ENCODE peak calls at places on chromosomes 1 and 21, in seven cellular contexts. One of them, this sample, is unnamed.

GRCh38 chr1:91804546-91805023 is 81.4 kb downstream of the TGFBR3 start:
- DNase-seq in fibroblast of the aortic adventitia: no peak
- DNase-seq in suprapubic skin: no peak
- DNase-seq in esophagus muscularis mucosa: no peak
- DNase-seq in ovary: no peak
- DNase-seq in CD4-positive, alpha-beta T cell: peak
- DNase-seq in cardiac muscle cell: no peak
- DNase-seq in this sample: peak

GRCh38 chr1:85577421-85578320 is 2.9 kb upstream of the CCN1 start:
- DNase-seq in cardiac muscle cell: peak
- DNase-seq in CD4-positive, alpha-beta T cell: no peak
- DNase-seq in fibroblast of the aortic adventitia: no peak
- DNase-seq in esophagus muscularis mucosa: peak
- DNase-seq in suprapubic skin: no peak
- DNase-seq in ovary: peak
- DNase-seq in this sample: no peak

GRCh38 chr21:15826147-15826780 is 96.5 kb downstream of the USP25 start:
- DNase-seq in ovary: no peak
- DNase-seq in CD4-positive, alpha-beta T cell: no peak
- DNase-seq in fibroblast of the aortic adventitia: peak
- DNase-seq in suprapubic skin: no peak
- DNase-seq in cardiac muscle cell: peak
- DNase-seq in esophagus muscularis mucosa: no peak
- DNase-seq in this sample: no peak

GRCh38 chr1:21278208-21278861 is 11.9 kb downstream of the ECE1 start:
- DNase-seq in ovary: no peak
- DNase-seq in suprapubic skin: no peak
- DNase-seq in CD4-positive, alpha-beta T cell: no peak
- DNase-seq in cardiac muscle cell: no peak
- DNase-seq in fibroblast of the aortic adventitia: peak
- DNase-seq in esophagus muscularis mucosa: no peak
- DNase-seq in this sample: no peak

GRCh38 chr1:157369808-157370521 is 182.3 kb downstream of the FCRL5 start:
- DNase-seq in suprapubic skin: no peak
- DNase-seq in CD4-positive, alpha-beta T cell: no peak
- DNase-seq in ovary: no peak
- DNase-seq in fibroblast of the aortic adventitia: peak
- DNase-seq in esophagus muscularis mucosa: peak
- DNase-seq in cardiac muscle cell: peak
- DNase-seq in this sample: no peak

GRCh38 chr1:68111804-68112436 is 61.5 kb upstream of the DIRAS3 start:
- DNase-seq in ovary: peak
- DNase-seq in fibroblast of the aortic adventitia: peak
- DNase-seq in CD4-positive, alpha-beta T cell: no peak
- DNase-seq in suprapubic skin: no peak
- DNase-seq in cardiac muscle cell: peak
- DNase-seq in esophagus muscularis mucosa: peak
- DNase-seq in this sample: no peak

GRCh38 chr1:85623061-85623471 is 42.5 kb downstream of the CCN1 start:
- DNase-seq in CD4-positive, alpha-beta T cell: no peak
- DNase-seq in suprapubic skin: no peak
- DNase-seq in esophagus muscularis mucosa: no peak
- DNase-seq in fibroblast of the aortic adventitia: peak
- DNase-seq in ovary: no peak
- DNase-seq in cardiac muscle cell: no peak
- DNase-seq in this sample: no peak

GRCh38 chr1:204350857-204351573 is 8.7 kb downstream of the PLEKHA6 start:
- DNase-seq in esophagus muscularis mucosa: no peak
- DNase-seq in cardiac muscle cell: peak
- DNase-seq in suprapubic skin: no peak
- DNase-seq in ovary: peak
- DNase-seq in fibroblast of the aortic adventitia: peak
- DNase-seq in CD4-positive, alpha-beta T cell: no peak
- DNase-seq in this sample: no peak

GRCh38 chr1:180821970-180822369 is 90.7 kb upstream of the KIAA1614 start:
- DNase-seq in CD4-positive, alpha-beta T cell: no peak
- DNase-seq in ovary: no peak
- DNase-seq in esophagus muscularis mucosa: no peak
- DNase-seq in cardiac muscle cell: peak
- DNase-seq in suprapubic skin: no peak
- DNase-seq in fibroblast of the aortic adventitia: no peak
- DNase-seq in this sample: no peak

GRCh38 chr1:58786184-58786926 is 2.5 kb upstream of the JUN start:
- DNase-seq in esophagus muscularis mucosa: no peak
- DNase-seq in fibroblast of the aortic adventitia: peak
- DNase-seq in suprapubic skin: no peak
- DNase-seq in ovary: no peak
- DNase-seq in CD4-positive, alpha-beta T cell: no peak
- DNase-seq in cardiac muscle cell: no peak
- DNase-seq in this sample: no peak

GRCh38 chr1:94061513-94062443 is 59.2 kb downstream of the ABCA4 start:
- DNase-seq in suprapubic skin: peak
- DNase-seq in CD4-positive, alpha-beta T cell: no peak
- DNase-seq in fibroblast of the aortic adventitia: peak
- DNase-seq in cardiac muscle cell: peak
- DNase-seq in ovary: peak
- DNase-seq in esophagus muscularis mucosa: no peak
- DNase-seq in this sample: no peak

GRCh38 chr21:15515908-15516307 is 213.9 kb upstream of the USP25 start:
- DNase-seq in suprapubic skin: no peak
- DNase-seq in fibroblast of the aortic adventitia: no peak
- DNase-seq in esophagus muscularis mucosa: no peak
- DNase-seq in cardiac muscle cell: no peak
- DNase-seq in CD4-positive, alpha-beta T cell: no peak
- DNase-seq in ovary: no peak
- DNase-seq in this sample: no peak

GRCh38 chr1:104466068-104466467 is 716.4 kb downstream of the AMY1C start:
- DNase-seq in fibroblast of the aortic adventitia: no peak
- DNase-seq in cardiac muscle cell: no peak
- DNase-seq in CD4-positive, alpha-beta T cell: no peak
- DNase-seq in ovary: no peak
- DNase-seq in suprapubic skin: no peak
- DNase-seq in esophagus muscularis mucosa: no peak
- DNase-seq in this sample: no peak

GRCh38 chr1:9836632-9836960 is 12.8 kb upstream of the CLSTN1 start:
- DNase-seq in fibroblast of the aortic adventitia: no peak
- DNase-seq in esophagus muscularis mucosa: no peak
- DNase-seq in ovary: no peak
- DNase-seq in suprapubic skin: no peak
- DNase-seq in cardiac muscle cell: no peak
- DNase-seq in CD4-positive, alpha-beta T cell: no peak
- DNase-seq in this sample: no peak

GRCh38 chr1:99917214-99917613 is 52.6 kb upstream of the SLC35A3 start:
- DNase-seq in suprapubic skin: no peak
- DNase-seq in ovary: no peak
- DNase-seq in cardiac muscle cell: no peak
- DNase-seq in fibroblast of the aortic adventitia: no peak
- DNase-seq in esophagus muscularis mucosa: no peak
- DNase-seq in CD4-positive, alpha-beta T cell: no peak
- DNase-seq in this sample: no peak

GRCh38 chr21:26171310-26172100 is 935 bp upstream of the APP start:
- DNase-seq in CD4-positive, alpha-beta T cell: no peak
- DNase-seq in esophagus muscularis mucosa: no peak
- DNase-seq in suprapubic skin: no peak
- DNase-seq in cardiac muscle cell: no peak
- DNase-seq in ovary: no peak
- DNase-seq in fibroblast of the aortic adventitia: no peak
- DNase-seq in this sample: no peak

GRCh38 chr1:162676087-162676486 is 43.8 kb downstream of the DDR2 start:
- DNase-seq in cardiac muscle cell: no peak
- DNase-seq in suprapubic skin: no peak
- DNase-seq in fibroblast of the aortic adventitia: peak
- DNase-seq in CD4-positive, alpha-beta T cell: no peak
- DNase-seq in ovary: no peak
- DNase-seq in esophagus muscularis mucosa: no peak
- DNase-seq in this sample: no peak

GRCh38 chr1:226809785-226810571 is 60.4 kb upstream of the PSEN2 start:
- DNase-seq in fibroblast of the aortic adventitia: peak
- DNase-seq in esophagus muscularis mucosa: no peak
- DNase-seq in CD4-positive, alpha-beta T cell: no peak
- DNase-seq in cardiac muscle cell: no peak
- DNase-seq in ovary: no peak
- DNase-seq in suprapubic skin: no peak
- DNase-seq in this sample: no peak

GRCh38 chr1:232669981-232670763 is 40.2 kb upstream of the SIPA1L2 start:
- DNase-seq in cardiac muscle cell: no peak
- DNase-seq in ovary: no peak
- DNase-seq in CD4-positive, alpha-beta T cell: no peak
- DNase-seq in esophagus muscularis mucosa: no peak
- DNase-seq in suprapubic skin: no peak
- DNase-seq in fibroblast of the aortic adventitia: no peak
- DNase-seq in this sample: no peak

GRCh38 chr21:44356636-44357035 is 3.2 kb downstream of the TRPM2 start:
- DNase-seq in fibroblast of the aortic adventitia: no peak
- DNase-seq in ovary: no peak
- DNase-seq in CD4-positive, alpha-beta T cell: no peak
- DNase-seq in cardiac muscle cell: no peak
- DNase-seq in esophagus muscularis mucosa: no peak
- DNase-seq in suprapubic skin: no peak
- DNase-seq in this sample: no peak

GRCh38 chr1:159835862-159836518 is 9.3 kb downstream of the SLAMF8 start:
- DNase-seq in fibroblast of the aortic adventitia: peak
- DNase-seq in ovary: no peak
- DNase-seq in CD4-positive, alpha-beta T cell: no peak
- DNase-seq in cardiac muscle cell: no peak
- DNase-seq in esophagus muscularis mucosa: no peak
- DNase-seq in suprapubic skin: no peak
- DNase-seq in this sample: no peak

DNA sequence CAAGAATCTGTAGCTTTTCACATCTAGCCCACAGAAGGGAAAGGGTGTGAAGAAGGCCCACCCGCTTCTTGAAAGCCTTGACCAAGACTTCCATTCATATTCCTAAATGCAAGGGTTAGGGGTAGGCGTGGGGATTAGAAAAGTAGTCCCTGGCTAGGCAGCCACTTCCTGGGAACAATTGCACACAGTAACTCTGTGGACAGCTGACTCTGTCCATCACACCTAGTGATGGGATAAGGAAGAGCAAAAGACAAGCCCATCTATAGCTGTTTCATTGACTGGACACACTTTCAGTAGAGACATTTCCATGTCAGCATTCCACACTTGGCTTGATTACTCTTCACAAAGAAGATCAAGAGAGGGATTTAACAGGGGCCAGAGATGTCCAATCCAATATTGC is 294.2 kb downstream of the PBX1 start:
- DNase-seq in CD4-positive, alpha-beta T cell: no peak
- DNase-seq in ovary: no peak
- DNase-seq in fibroblast of the aortic adventitia: no peak
- DNase-seq in suprapubic skin: no peak
- DNase-seq in esophagus muscularis mucosa: no peak
- DNase-seq in cardiac muscle cell: no peak
- DNase-seq in this sample: no peak
- TF ChIP-seq CTCF in CD4-positive, alpha-beta T cell: no peak
- TF ChIP-seq CTCF in ovary: no peak
- TF ChIP-seq CTCF in fibroblast of the aortic adventitia: no peak
- TF ChIP-seq CTCF in suprapubic skin: no peak
- TF ChIP-seq CTCF in esophagus muscularis mucosa: no peak
- TF ChIP-seq CTCF in cardiac muscle cell: no peak
- TF ChIP-seq CTCF in this sample: no peak

DNA sequence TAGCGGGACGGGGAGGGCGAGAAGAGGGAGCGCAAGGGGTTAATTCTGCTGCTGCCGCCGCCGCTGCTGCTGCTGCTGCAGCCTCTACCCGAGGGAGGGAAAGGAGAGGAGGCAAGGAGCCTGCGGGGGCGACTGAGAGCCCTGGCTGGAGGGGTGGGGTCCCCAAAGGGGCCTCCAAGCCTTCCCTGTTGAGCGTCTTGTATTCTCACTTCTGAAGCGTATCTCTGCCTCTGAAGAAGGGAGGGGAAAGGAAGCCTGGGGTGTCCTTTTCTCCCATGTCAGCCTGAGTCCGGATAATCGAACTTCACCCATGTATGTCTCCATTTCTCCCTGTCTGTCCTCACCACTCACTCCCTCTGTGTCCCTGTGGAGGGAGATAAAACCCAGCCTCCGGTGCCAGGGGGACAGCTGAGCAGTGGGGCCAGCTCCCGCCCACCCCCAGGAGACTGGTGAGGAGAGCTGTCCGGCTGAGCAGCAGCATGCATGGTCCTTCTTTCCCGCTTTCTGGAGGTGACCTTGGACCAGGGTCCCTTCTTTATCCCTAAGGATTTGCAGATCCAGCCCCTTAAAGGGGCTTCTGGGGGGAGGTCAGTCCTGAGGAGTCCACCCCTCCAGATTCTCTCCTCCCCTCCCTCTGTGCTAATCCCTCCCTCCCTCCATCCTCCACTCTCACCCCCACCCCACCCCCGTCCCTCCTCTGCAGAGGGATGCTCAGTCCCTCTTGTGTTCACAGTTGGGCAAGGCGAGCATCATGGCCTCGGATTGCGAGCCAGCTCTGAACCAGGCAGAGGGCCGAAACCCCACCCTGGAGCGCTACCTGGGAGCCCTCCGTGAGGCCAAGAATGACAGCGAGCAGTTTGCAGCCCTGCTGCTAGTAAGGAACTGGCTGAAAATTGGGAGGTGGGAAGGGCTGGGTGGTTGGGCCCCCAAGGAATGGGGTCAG is 1.0 kb downstream of the NCDN start:
- DNase-seq in suprapubic skin: peak
- DNase-seq in ovary: peak
- DNase-seq in esophagus muscularis mucosa: no peak
- DNase-seq in CD4-positive, alpha-beta T cell: peak
- DNase-seq in fibroblast of the aortic adventitia: no peak
- DNase-seq in cardiac muscle cell: peak
- DNase-seq in this sample: no peak
- TF ChIP-seq CTCF in suprapubic skin: no peak
- TF ChIP-seq CTCF in ovary: no peak
- TF ChIP-seq CTCF in esophagus muscularis mucosa: no peak
- TF ChIP-seq CTCF in CD4-positive, alpha-beta T cell: no peak
- TF ChIP-seq CTCF in fibroblast of the aortic adventitia: peak
- TF ChIP-seq CTCF in cardiac muscle cell: peak
- TF ChIP-seq CTCF in this sample: no peak

GRCh38 chr1:80751204-80751603 is 1049.5 kb upstream of the ADGRL2 start:
- DNase-seq in ovary: no peak
- DNase-seq in CD4-positive, alpha-beta T cell: no peak
- DNase-seq in esophagus muscularis mucosa: no peak
- DNase-seq in cardiac muscle cell: no peak
- DNase-seq in suprapubic skin: no peak
- DNase-seq in fibroblast of the aortic adventitia: no peak
- DNase-seq in this sample: no peak

GRCh38 chr1:80755944-80756343 is 1044.8 kb upstream of the ADGRL2 start:
- DNase-seq in suprapubic skin: no peak
- DNase-seq in ovary: no peak
- DNase-seq in CD4-positive, alpha-beta T cell: no peak
- DNase-seq in cardiac muscle cell: no peak
- DNase-seq in esophagus muscularis mucosa: no peak
- DNase-seq in fibroblast of the aortic adventitia: no peak
- DNase-seq in this sample: no peak
- TF ChIP-seq CTCF in suprapubic skin: no peak
- TF ChIP-seq CTCF in ovary: no peak
- TF ChIP-seq CTCF in CD4-positive, alpha-beta T cell: no peak
- TF ChIP-seq CTCF in cardiac muscle cell: no peak
- TF ChIP-seq CTCF in esophagus muscularis mucosa: no peak
- TF ChIP-seq CTCF in fibroblast of the aortic adventitia: no peak
- TF ChIP-seq CTCF in this sample: no peak

DNA sequence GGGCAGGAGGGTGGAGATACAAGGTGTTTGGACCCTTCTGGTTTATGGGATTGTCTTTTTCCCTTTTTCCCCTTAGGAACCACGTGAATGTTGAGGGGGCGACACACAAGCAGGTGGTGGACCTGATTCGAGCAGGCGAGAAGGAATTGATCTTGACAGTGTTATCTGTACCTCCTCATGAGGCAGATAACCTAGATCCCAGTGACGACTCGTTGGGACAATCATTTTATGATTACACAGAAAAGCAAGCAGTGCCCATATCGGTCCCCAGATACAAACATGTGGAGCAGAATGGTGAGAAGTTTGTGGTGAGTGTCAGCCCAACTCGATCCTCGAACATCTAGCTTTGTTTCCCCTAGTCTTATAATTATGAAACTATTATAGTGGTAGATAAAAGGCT is 27.0 kb downstream of the SNX27 start:
- DNase-seq in fibroblast of the aortic adventitia: no peak
- DNase-seq in esophagus muscularis mucosa: no peak
- DNase-seq in ovary: no peak
- DNase-seq in cardiac muscle cell: no peak
- DNase-seq in CD4-positive, alpha-beta T cell: no peak
- DNase-seq in suprapubic skin: no peak
- DNase-seq in this sample: no peak
- TF ChIP-seq CTCF in fibroblast of the aortic adventitia: no peak
- TF ChIP-seq CTCF in esophagus muscularis mucosa: no peak
- TF ChIP-seq CTCF in ovary: no peak
- TF ChIP-seq CTCF in cardiac muscle cell: no peak
- TF ChIP-seq CTCF in CD4-positive, alpha-beta T cell: no peak
- TF ChIP-seq CTCF in suprapubic skin: no peak
- TF ChIP-seq CTCF in this sample: no peak